ENCODE peak calls at places on chromosome 18, in nine cellular contexts. N is fibroblast of mammary gland, E is bronchial epithelial cell, W is adrenal gland, Z is B cell, O is NB4, K is A673, I is brain microvascular endothelial cell, J is BE2C. X is an unnamed sample.

GRCh38 chr18:67513285-67513684 is 3.2 kb downstream of the DSEL start:
- DNase-seq in N (no peak), E (peak; percentile 31), W (no peak), Z (no peak), O (no peak), K (no peak), I (peak; percentile 12), J (no peak), X (no peak)

GRCh38 chr18:2906522-2907458 is 60.0 kb downstream of the EMILIN2 start:
- DNase-seq in N (no peak), E (no peak), W (no peak), Z (peak; percentile 89), O (peak; percentile 66), K (peak; percentile 63), I (no peak), J (peak; percentile 42), X (peak; percentile 84)

GRCh38 chr18:35856178-35856577 is 116.3 kb upstream of the RMP24 start:
- DNase-seq in N (no peak), E (no peak), W (no peak), Z (no peak), O (no peak), K (no peak), I (no peak), J (no peak), X (no peak)

GRCh38 chr18:45197526-45197970 is 417.7 kb upstream of the SLC14A2 start:
- DNase-seq in N (peak; percentile 75), E (peak; percentile 55), W (no peak), Z (no peak), O (peak; percentile 49), K (peak; percentile 93), I (peak; percentile 10), J (no peak), X (peak; percentile 52)

GRCh38 chr18:78875268-78875997 is 104.2 kb upstream of the SALL3 start:
- DNase-seq in N (peak; percentile 10), E (no peak), W (peak; percentile 47), Z (no peak), O (peak; percentile 50), K (peak; percentile 58), I (no peak), J (peak; percentile 21), X (peak; percentile 58)

GRCh38 chr18:2424420-2424819 is 146.9 kb downstream of the METTL4 start:
- DNase-seq in N (no peak), E (peak; percentile 58), W (no peak), Z (no peak), O (no peak), K (no peak), I (no peak), J (no peak), X (no peak)

GRCh38 chr18:23521907-23522306 is 18.6 kb downstream of the RMC1 start:
- DNase-seq in N (no peak), E (no peak), W (peak; percentile 38), Z (no peak), O (no peak), K (no peak), I (no peak), J (no peak), X (no peak)

GRCh38 chr18:38241216-38241615 is 675.6 kb upstream of the CELF4 start:
- DNase-seq in N (no peak), E (peak; percentile 90), W (no peak), Z (no peak), O (no peak), K (no peak), I (peak; percentile 24), J (no peak), X (no peak)

GRCh38 chr18:28287146-28287545 is 110.2 kb upstream of the CDH2 start:
- DNase-seq in N (no peak), E (no peak), W (no peak), Z (no peak), O (no peak), K (no peak), I (no peak), J (no peak), X (no peak)

GRCh38 chr18:31646332-31646822 is 38.0 kb downstream of the B4GALT6 start:
- DNase-seq in N (no peak), E (no peak), W (no peak), Z (no peak), O (peak; percentile 52), K (no peak), I (no peak), J (no peak), X (peak; percentile 21)

GRCh38 chr18:49457616-49458015 is 2.8 kb downstream of the DYM start:
- DNase-seq in N (no peak), E (no peak), W (no peak), Z (no peak), O (no peak), K (no peak), I (no peak), J (no peak), X (no peak)

GRCh38 chr18:75280427-75281280 is 70.1 kb downstream of the TSHZ1 start:
- DNase-seq in N (peak; percentile 18), E (no peak), W (no peak), Z (no peak), O (no peak), K (no peak), I (no peak), J (no peak), X (no peak)

GRCh38 chr18:75135158-75135725 is 73.7 kb downstream of the PTGR3 start:
- DNase-seq in N (no peak), E (no peak), W (no peak), Z (no peak), O (no peak), K (no peak), I (no peak), J (no peak), X (no peak)

GRCh38 chr18:10239138-10239537 is 215.3 kb upstream of the APCDD1 start:
- DNase-seq in N (no peak), E (peak; percentile 20), W (peak; percentile 31), Z (no peak), O (no peak), K (peak; percentile 58), I (no peak), J (no peak), X (no peak)

GRCh38 chr18:44592639-44593038 is 88.0 kb upstream of the SETBP1 start:
- DNase-seq in N (peak; percentile 65), E (no peak), W (no peak), Z (no peak), O (no peak), K (no peak), I (peak; percentile 43), J (no peak), X (no peak)

GRCh38 chr18:70559446-70559845 is 270.6 kb downstream of the SOCS6 start:
- DNase-seq in N (no peak), E (no peak), W (no peak), Z (no peak), O (no peak), K (no peak), I (no peak), J (no peak), X (no peak)

GRCh38 chr18:59268722-59269562 is 4.3 kb downstream of the RAX start:
- DNase-seq in N (peak; percentile 25), E (no peak), W (peak; percentile 38), Z (peak; percentile 73), O (peak; percentile 37), K (peak; percentile 83), I (no peak), J (peak; percentile 57), X (peak; percentile 85)

GRCh38 chr18:79334496-79335233 is 61.1 kb upstream of the NFATC1 start:
- DNase-seq in N (no peak), E (no peak), W (no peak), Z (no peak), O (no peak), K (no peak), I (no peak), J (no peak), X (peak; percentile 17)

GRCh38 chr18:67525328-67526110 is 9.0 kb upstream of the DSEL start:
- DNase-seq in N (peak; percentile 99), E (peak; percentile 89), W (peak; percentile 83), Z (no peak), O (no peak), K (peak; percentile 57), I (peak; percentile 95), J (no peak), X (no peak)

GRCh38 chr18:36672437-36673344 is 156.1 kb downstream of the TPGS2 start:
- DNase-seq in N (peak; percentile 79), E (peak; percentile 100), W (peak; percentile 88), Z (no peak), O (peak; percentile 38), K (peak; percentile 6), I (peak; percentile 18), J (no peak), X (no peak)

GRCh38 chr18:54162431-54162830 is 62.0 kb downstream of the MBD2 start:
- DNase-seq in N (peak; percentile 86), E (peak; percentile 83), W (no peak), Z (no peak), O (no peak), K (no peak), I (peak; percentile 72), J (no peak), X (no peak)

GRCh38 chr18:50659091-50660003 is 99.5 kb downstream of the MAPK4 start:
- DNase-seq in N (peak; percentile 46), E (peak; percentile 73), W (peak; percentile 55), Z (no peak), O (peak; percentile 46), K (peak; percentile 38), I (peak; percentile 59), J (no peak), X (no peak)

GRCh38 chr18:41391616-41392610 is 563.1 kb upstream of the PIK3C3 start:
- DNase-seq in N (peak; percentile 49), E (peak; percentile 53), W (peak; percentile 51), Z (no peak), O (peak; percentile 53), K (peak; percentile 66), I (peak; percentile 59), J (peak; percentile 43), X (peak; percentile 41)
- TF ChIP-seq CTCF in N (peak; percentile 54), E (peak; percentile 74), W (peak; percentile 34), Z (no peak), O (peak; percentile 58), K (peak; percentile 69), I (peak; percentile 81), J (peak; percentile 63), X (peak; percentile 19)

GRCh38 chr18:46369323-46369722 is 265.1 kb downstream of the HAUS1 start:
- DNase-seq in N (no peak), E (no peak), W (no peak), Z (no peak), O (no peak), K (no peak), I (no peak), J (no peak), X (no peak)
- TF ChIP-seq CTCF in N (no peak), E (no peak), W (no peak), Z (no peak), O (no peak), K (no peak), I (peak; percentile 17), J (no peak), X (no peak)

DNA sequence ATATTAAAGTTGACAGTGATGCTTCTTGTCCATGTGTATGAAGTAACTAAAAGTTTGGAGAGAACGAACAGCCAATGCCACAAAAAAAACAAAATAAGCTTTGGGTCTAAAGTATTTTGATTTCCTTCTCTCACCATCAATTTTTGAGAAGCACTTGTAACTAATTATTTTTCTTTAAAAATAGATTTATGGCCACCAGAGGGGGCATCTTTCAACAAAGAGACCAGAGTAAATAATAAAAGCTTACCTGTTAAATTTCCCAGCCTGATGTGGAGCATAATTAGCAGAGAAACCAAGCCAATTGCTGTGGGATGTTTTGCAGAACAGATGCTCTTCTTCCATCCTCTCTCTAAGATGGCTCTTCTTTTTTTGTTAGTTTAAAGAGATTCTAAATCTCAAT is 29.0 kb downstream of the LINC00305 start:
- DNase-seq in N (no peak), E (no peak), W (no peak), Z (no peak), O (peak; percentile 7), K (peak; percentile 16), I (no peak), J (no peak), X (no peak)
- TF ChIP-seq CTCF in N (no peak), E (no peak), W (no peak), Z (peak; percentile 49), O (no peak), K (peak; percentile 38), I (no peak), J (no peak), X (no peak)

GRCh38 chr18:7872569-7872968 is 305.5 kb downstream of the PTPRM start:
- DNase-seq in N (peak; percentile 93), E (peak; percentile 90), W (peak; percentile 72), Z (no peak), O (no peak), K (no peak), I (peak; percentile 50), J (no peak), X (no peak)
- TF ChIP-seq CTCF in N (peak; percentile 48), E (peak; percentile 41), W (no peak), Z (no peak), O (no peak), K (no peak), I (peak; percentile 49), J (no peak), X (no peak)

X was measured in GM13976.